ENCODE peak calls at places on chromosomes 5 and 9, in four cellular contexts. G is SHP77, O is right atrium auricular region, I is right cardiac atrium. M is an unnamed sample.
A peak's percentile ranks its signal among the peaks of the same experiment; 100 is the strongest.

GRCh38 chr9:123414921-123415592 is 59.1 kb downstream of the CRB2 start:
- DNase-seq in G (no peak), O (no peak), I (no peak), M (peak; percentile 44)

GRCh38 chr9:136283291-136284235 is 20.3 kb downstream of the CCDC187 start:
- DNase-seq in G (peak; percentile 79), O (peak; percentile 77), I (peak; percentile 77), M (peak; percentile 95)

GRCh38 chr5:112799661-112800060 is 61.4 kb upstream of the SRP19 start:
- DNase-seq in G (no peak), O (no peak), I (no peak), M (no peak)

GRCh38 chr5:175195698-175196656 is 248.0 kb downstream of the DRD1 start:
- DNase-seq in G (no peak), O (no peak), I (no peak), M (no peak)

GRCh38 chr5:168790691-168791230 is 211.6 kb upstream of the PANK3 start:
- DNase-seq in G (no peak), O (no peak), I (no peak), M (no peak)

GRCh38 chr9:3330792-3331420 is 194.9 kb downstream of the RFX3 start:
- DNase-seq in G (no peak), O (no peak), I (no peak), M (peak; percentile 25)

GRCh38 chr9:111197251-111197650 is 132.8 kb downstream of the OR2K2 start:
- DNase-seq in G (peak; percentile 6), O (no peak), I (no peak), M (no peak)

GRCh38 chr5:135829179-135829578 is 5.3 kb upstream of the SLC25A48 start:
- DNase-seq in G (no peak), O (no peak), I (no peak), M (peak; percentile 3)

GRCh38 chr5:18745591-18745987 is 1111.3 kb downstream of the TAF11L14 start:
- DNase-seq in G (peak; percentile 69), O (no peak), I (peak; percentile 16), M (no peak)

GRCh38 chr5:19866088-19866446 is 121.9 kb downstream of the CDH18 start:
- DNase-seq in G (no peak), O (no peak), I (no peak), M (no peak)

GRCh38 chr9:37187269-37187668 is 66.9 kb downstream of the ZCCHC7 start:
- DNase-seq in G (no peak), O (no peak), I (no peak), M (no peak)

GRCh38 chr5:69331528-69332445 is 814 bp downstream of the CCDC125 start:
- DNase-seq in G (no peak), O (no peak), I (no peak), M (no peak)

GRCh38 chr5:150139334-150139733 is 16.3 kb downstream of the PDGFRB start:
- DNase-seq in G (no peak), O (no peak), I (no peak), M (peak; percentile 44)

GRCh38 chr5:132444841-132445639 is 45.5 kb downstream of the IRF1 start:
- DNase-seq in G (no peak), O (no peak), I (no peak), M (no peak)

GRCh38 chr9:97769208-97769607 is 72.1 kb upstream of the XPA start:
- DNase-seq in G (no peak), O (no peak), I (no peak), M (no peak)

GRCh38 chr5:1735320-1735970 is 64.2 kb downstream of the MRPL36 start:
- DNase-seq in G (no peak), O (peak; percentile 55), I (no peak), M (no peak)

GRCh38 chr5:139636207-139636792 is 11.8 kb upstream of the CXXC5 start:
- DNase-seq in G (peak; percentile 76), O (peak; percentile 58), I (no peak), M (no peak)

GRCh38 chr5:159017787-159018186 is 81.9 kb downstream of the EBF1 start:
- DNase-seq in G (no peak), O (no peak), I (peak; percentile 84), M (peak; percentile 74)

GRCh38 chr9:111527347-111527746 is 2.4 kb downstream of the ZNF483 start:
- DNase-seq in G (no peak), O (no peak), I (no peak), M (peak; percentile 8)

GRCh38 chr5:119470851-119471451 is 18.7 kb downstream of the HSD17B4 start:
- DNase-seq in G (no peak), O (no peak), I (no peak), M (peak; percentile 43)

GRCh38 chr5:154523104-154523503 is 45.1 kb upstream of the HAND1 start:
- DNase-seq in G (no peak), O (no peak), I (no peak), M (no peak)

GRCh38 chr5:14724633-14725032 is 60.1 kb downstream of the OTULIN start:
- DNase-seq in G (no peak), O (no peak), I (no peak), M (no peak)

GRCh38 chr9:130120207-130120587 is 52.0 kb upstream of the NCS1 start:
- DNase-seq in G (no peak), O (no peak), I (no peak), M (no peak)

GRCh38 chr5:137185193-137185592 is 313.9 kb downstream of the SPOCK1 start:
- DNase-seq in G (no peak), O (no peak), I (no peak), M (no peak)

GRCh38 chr9:123825337-123825736 is 104.6 kb downstream of the DENND1A start:
- DNase-seq in G (peak; percentile 47), O (no peak), I (no peak), M (no peak)

GRCh38 chr5:71996789-71997188 is 110.5 kb upstream of the MAP1B start:
- DNase-seq in G (no peak), O (no peak), I (no peak), M (no peak)

M was measured in GM03348.